ENCODE peak calls at places on chromosomes 5 and 9, in five cellular contexts. Y is stomach; G is myocyte; V is CD8-positive, alpha-beta T cell; Q is posterior cingulate gyrus. W is an unnamed sample.

GRCh38 chr9:130336885-130337284 is 71.3 kb downstream of the HMCN2 start:
- DNase-seq in V (no peak), Q (no peak), G (no peak), Y (no peak), W (no peak)

GRCh38 chr5:178361657-178362445 is 129.2 kb upstream of the PHYKPL start:
- DNase-seq in V (no peak), Y (no peak), G (peak), Q (no peak), W (no peak)

GRCh38 chr9:90499741-90500140 is 142.9 kb downstream of the DIRAS2 start:
- DNase-seq in Y (no peak), Q (no peak), G (no peak), V (no peak), W (no peak)

GRCh38 chr5:122468351-122469111 is 156.5 kb downstream of the SNCAIP start:
- DNase-seq in G (no peak), Y (no peak), Q (no peak), V (no peak), W (no peak)

GRCh38 chr5:163189023-163189553 is 248.3 kb upstream of the CCNG1 start:
- DNase-seq in V (no peak), Q (no peak), Y (no peak), G (no peak), W (no peak)

GRCh38 chr5:110460837-110461236 is 265.6 kb downstream of the TMEM232 start:
- DNase-seq in V (no peak), G (no peak), Q (no peak), Y (no peak), W (no peak)

GRCh38 chr9:33393581-33393980 is 8.8 kb downstream of the AQP7 start:
- DNase-seq in G (no peak), Q (no peak), Y (no peak), V (no peak), W (no peak)

GRCh38 chr9:20070336-20070735 is 281.5 kb upstream of the SLC24A2 start:
- DNase-seq in V (no peak), Y (no peak), Q (no peak), G (no peak), W (no peak)

GRCh38 chr5:141760193-141760592 is 78.2 kb upstream of the ARAP3 start:
- DNase-seq in G (no peak), Q (no peak), V (no peak), Y (no peak), W (no peak)

GRCh38 chr5:149268928-149269557 is 2.6 kb upstream of the AFAP1L1 start:
- DNase-seq in Q (no peak), G (peak), Y (no peak), V (no peak), W (no peak)

GRCh38 chr9:126448136-126448535 is 121.5 kb downstream of the MVB12B start:
- DNase-seq in G (no peak), Q (no peak), V (no peak), Y (no peak), W (no peak)

GRCh38 chr9:34431661-34432060 is 26.7 kb downstream of the FAM219A start:
- DNase-seq in G (no peak), Q (no peak), Y (peak), V (no peak), W (no peak)

GRCh38 chr5:72268753-72269410 is 51.2 kb downstream of the MRPS27 start:
- DNase-seq in Y (peak), G (peak), Q (no peak), V (peak), W (peak)